ENCODE peak calls at places on chromosomes 1 and 21, in eight cellular contexts. Z is GM20000; W is fibroblast of lung; A is ovary; E is astrocyte of the spinal cord; R is CD4-positive, alpha-beta T cell; H is endothelial cell of umbilical vein; J is upper lobe of left lung. P is an unnamed sample.

GRCh38 chr1:217180443-217180842 is 450.4 kb downstream of the GPATCH2 start:
- DNase-seq in Z (no peak), W (no peak), A (no peak), E (no peak), R (no peak), H (no peak), J (no peak), P (no peak)

GRCh38 chr1:182570611-182570970 is 18.5 kb downstream of the RNASEL start:
- DNase-seq in Z (peak), W (no peak), A (no peak), E (no peak), R (no peak), H (no peak), J (no peak), P (peak)

GRCh38 chr1:221141606-221142285 is 262.5 kb downstream of the HLX start:
- DNase-seq in Z (no peak), W (no peak), A (no peak), E (no peak), R (no peak), H (peak), J (no peak), P (no peak)

GRCh38 chr1:21262282-21263051 is 27.8 kb downstream of the ECE1 start:
- DNase-seq in Z (no peak), W (peak), A (peak), E (peak), R (no peak), H (peak), J (no peak), P (no peak)

GRCh38 chr1:108046021-108046420 is 81.0 kb upstream of the VAV3 start:
- DNase-seq in Z (no peak), W (no peak), A (no peak), E (no peak), R (no peak), H (no peak), J (no peak), P (no peak)

GRCh38 chr1:152111515-152111968 is 3.7 kb downstream of the TCHH start:
- DNase-seq in Z (no peak), W (peak), A (no peak), E (peak), R (no peak), H (peak), J (peak), P (peak)

GRCh38 chr1:56084242-56084641 is 495.1 kb downstream of the PLPP3 start:
- DNase-seq in Z (no peak), W (no peak), A (no peak), E (no peak), R (no peak), H (no peak), J (no peak), P (no peak)

GRCh38 chr1:95113684-95114083 is 3.5 kb upstream of the TLCD4 start:
- DNase-seq in Z (no peak), W (no peak), A (no peak), E (no peak), R (no peak), H (no peak), J (no peak), P (no peak)

GRCh38 chr1:178037510-178038253 is 56.2 kb upstream of the RASAL2 start:
- DNase-seq in Z (no peak), W (peak), A (peak), E (peak), R (no peak), H (peak), J (peak), P (no peak)

GRCh38 chr1:26696645-26697440 is 1.0 kb downstream of the ARID1A start:
- DNase-seq in Z (peak), W (no peak), A (peak), E (no peak), R (peak), H (no peak), J (peak), P (peak)

GRCh38 chr1:77044133-77044849 is 174.9 kb downstream of the PIGK start:
- DNase-seq in Z (no peak), W (peak), A (no peak), E (no peak), R (no peak), H (no peak), J (peak), P (no peak)

GRCh38 chr1:212453156-212453857 is 20.6 kb downstream of the NENF start:
- DNase-seq in Z (no peak), W (no peak), A (no peak), E (no peak), R (no peak), H (no peak), J (no peak), P (no peak)

GRCh38 chr1:241611063-241611462 is 29.1 kb downstream of the CHML start:
- DNase-seq in Z (peak), W (peak), A (no peak), E (peak), R (no peak), H (peak), J (no peak), P (peak)

GRCh38 chr21:37532868-37533780 is 166.6 kb downstream of the DYRK1A start:
- DNase-seq in Z (peak), W (peak), A (no peak), E (peak), R (no peak), H (no peak), J (peak), P (peak)

GRCh38 chr1:43354936-43355335 is 3.8 kb upstream of the CDC20 start:
- DNase-seq in Z (no peak), W (peak), A (no peak), E (peak), R (no peak), H (no peak), J (no peak), P (no peak)

GRCh38 chr1:229341811-229342304 is 989 bp downstream of the CCSAP start:
- DNase-seq in Z (no peak), W (no peak), A (peak), E (peak), R (no peak), H (no peak), J (peak), P (no peak)

GRCh38 chr1:53190210-53190611 is 6.4 kb upstream of the CPT2 start:
- DNase-seq in Z (no peak), W (no peak), A (no peak), E (no peak), R (no peak), H (no peak), J (no peak), P (no peak)

GRCh38 chr1:226728448-226728847 is 10.6 kb downstream of the ITPKB start:
- DNase-seq in Z (no peak), W (no peak), A (no peak), E (no peak), R (no peak), H (no peak), J (no peak), P (no peak)

GRCh38 chr1:234538930-234539649 is 60.1 kb upstream of the TARBP1 start:
- DNase-seq in Z (no peak), W (no peak), A (peak), E (no peak), R (no peak), H (no peak), J (no peak), P (no peak)

GRCh38 chr1:12327566-12327965 is 97.7 kb downstream of the VPS13D start:
- DNase-seq in Z (no peak), W (no peak), A (no peak), E (no peak), R (no peak), H (no peak), J (no peak), P (no peak)

GRCh38 chr1:91798741-91799140 is 87.2 kb downstream of the TGFBR3 start:
- DNase-seq in Z (no peak), W (no peak), A (no peak), E (no peak), R (no peak), H (no peak), J (no peak), P (no peak)

GRCh38 chr1:97243973-97244560 is 522.5 kb downstream of the PTBP2 start:
- DNase-seq in Z (peak), W (peak), A (no peak), E (peak), R (no peak), H (peak), J (no peak), P (peak)

GRCh38 chr1:210584439-210585113 is 255.9 kb downstream of the HHAT start:
- DNase-seq in Z (peak), W (peak), A (peak), E (peak), R (peak), H (peak), J (no peak), P (peak)

GRCh38 chr1:168636642-168637111 is 60.3 kb downstream of the XCL1 start:
- DNase-seq in Z (no peak), W (peak), A (no peak), E (peak), R (no peak), H (no peak), J (no peak), P (no peak)

GRCh38 chr1:229342902-229343587 is at the start of gene CCSAP:
- DNase-seq in Z (peak), W (peak), A (peak), E (peak), R (peak), H (peak), J (peak), P (peak)

GRCh38 chr1:62336638-62337534 is 17.7 kb upstream of the KANK4 start:
- DNase-seq in Z (no peak), W (no peak), A (no peak), E (no peak), R (no peak), H (no peak), J (no peak), P (no peak)

GRCh38 chr1:200435200-200435780 is 25.5 kb upstream of the ZNF281 start:
- DNase-seq in Z (no peak), W (peak), A (no peak), E (peak), R (no peak), H (no peak), J (no peak), P (no peak)

DNA sequence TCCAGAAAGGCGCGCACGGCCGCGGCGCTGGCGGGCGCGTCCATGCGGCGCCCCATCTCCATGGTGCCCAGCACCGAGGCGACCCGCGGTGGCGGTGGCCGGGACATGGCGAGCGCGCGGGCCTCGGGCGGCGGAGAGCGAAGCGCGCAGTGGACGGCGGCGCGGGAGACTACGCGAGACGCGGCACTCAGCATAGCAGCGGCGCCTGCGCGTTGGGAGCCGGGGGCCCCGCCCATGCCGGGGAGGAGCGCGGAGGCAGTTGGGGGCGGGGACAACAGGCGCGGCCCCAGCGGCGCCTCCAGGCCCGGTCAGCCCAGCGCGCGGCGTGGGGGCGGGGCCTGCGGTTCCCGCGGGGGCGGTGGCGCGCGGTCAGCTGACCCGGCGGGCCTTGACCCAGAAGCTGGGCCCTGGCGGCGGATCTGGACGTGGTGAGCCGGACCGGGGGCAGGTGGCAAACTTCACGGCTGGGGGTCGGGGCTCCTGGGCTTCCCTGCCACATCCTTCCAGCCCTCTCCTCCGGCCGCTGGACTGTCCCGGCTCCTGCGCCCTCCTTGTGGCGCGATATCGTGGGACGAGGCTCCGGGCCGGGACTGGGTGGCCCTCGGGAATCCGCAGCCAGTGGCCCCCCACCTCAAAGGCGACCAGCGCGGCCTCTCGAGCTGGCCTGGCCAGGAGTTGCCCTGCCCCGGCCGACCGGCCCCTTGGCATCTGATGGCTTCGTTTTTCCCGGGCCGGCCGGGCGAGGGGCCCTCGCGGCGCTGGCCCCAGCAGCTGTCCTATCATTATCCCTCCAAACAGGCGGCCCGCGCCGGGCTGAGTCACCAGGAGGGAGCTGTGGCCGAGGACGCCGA is at the start of the genes AKR7A2 and SLC66A1:
- DNase-seq in Z (peak), W (peak), A (peak), E (peak), R (peak), H (peak), J (peak), P (peak)
- TF ChIP-seq CTCF in Z (no peak), W (no peak), A (no peak), E (no peak), R (no peak), H (no peak), J (no peak), P (peak)

GRCh38 chr1:157773723-157774350 is 3.1 kb downstream of the FCRL2 start:
- DNase-seq in Z (peak), W (no peak), A (no peak), E (no peak), R (no peak), H (no peak), J (no peak), P (peak)
- TF ChIP-seq CTCF in Z (peak), W (no peak), A (no peak), E (no peak), R (no peak), H (no peak), J (no peak), P (peak)

DNA sequence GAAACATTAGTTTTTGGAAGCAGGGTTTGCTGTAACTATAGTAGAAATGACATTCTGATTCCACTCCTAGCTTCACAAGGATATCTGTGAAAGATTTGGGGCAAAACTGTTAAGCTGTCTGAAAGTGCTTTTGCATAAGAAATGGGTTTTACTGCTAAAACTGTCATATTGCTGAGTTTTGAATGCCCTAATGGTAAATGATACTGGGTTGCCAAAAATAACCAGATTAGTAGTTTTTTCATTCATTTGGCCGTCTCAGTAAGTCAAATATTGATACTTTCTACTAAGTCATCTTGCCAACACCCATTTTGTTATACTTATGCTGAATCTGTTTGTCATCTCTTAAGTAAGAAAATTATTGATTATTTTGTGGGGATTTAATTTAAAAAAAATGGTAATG is 399 bp upstream of the PTPRC start:
- DNase-seq in Z (no peak), W (no peak), A (no peak), E (no peak), R (no peak), H (no peak), J (no peak), P (no peak)
- TF ChIP-seq CTCF in Z (no peak), W (no peak), A (no peak), E (no peak), R (no peak), H (no peak), J (no peak), P (no peak)

GRCh38 chr1:153265457-153265856 is 6.0 kb downstream of the LORICRIN start:
- DNase-seq in Z (no peak), W (no peak), A (no peak), E (no peak), R (no peak), H (no peak), J (no peak), P (no peak)
- TF ChIP-seq CTCF in Z (no peak), W (no peak), A (no peak), E (no peak), R (no peak), H (no peak), J (no peak), P (no peak)

GRCh38 chr1:228265167-228265566 is 57.3 kb downstream of the OBSCN start:
- DNase-seq in Z (no peak), W (peak), A (no peak), E (no peak), R (no peak), H (peak), J (no peak), P (no peak)
- TF ChIP-seq CTCF in Z (no peak), W (peak), A (no peak), E (no peak), R (no peak), H (peak), J (no peak), P (no peak)

GRCh38 chr1:31957701-31958674 is 19.8 kb upstream of the PTP4A2 start:
- DNase-seq in Z (peak), W (no peak), A (no peak), E (no peak), R (no peak), H (no peak), J (no peak), P (no peak)
- TF ChIP-seq CTCF in Z (no peak), W (no peak), A (no peak), E (no peak), R (no peak), H (no peak), J (no peak), P (no peak)